ENCODE peak calls at places on chromosome 16, in four cellular contexts. C is endothelial cell of umbilical vein, T is HepG2, Z is A549. K is an unnamed sample.

GRCh38 chr16:65869261-65869660 is 497.2 kb upstream of the CDH5 start:
- DNase-seq in C (no peak), T (no peak), Z (no peak), K (no peak)

GRCh38 chr16:10183606-10183959 is 1.4 kb upstream of the GRIN2A start:
- DNase-seq in C (no peak), T (no peak), Z (no peak), K (no peak)

GRCh38 chr16:77111057-77111456 is 79.9 kb upstream of the MON1B start:
- DNase-seq in C (no peak), T (no peak), Z (no peak), K (peak; percentile 13)

GRCh38 chr16:88681084-88681680 is 5.1 kb downstream of the SNAI3 start:
- DNase-seq in C (no peak), T (peak; percentile 60), Z (peak; percentile 59), K (peak; percentile 62)

GRCh38 chr16:14007460-14007859 is 63.7 kb upstream of the MRTFB start:
- DNase-seq in C (peak; percentile 74), T (no peak), Z (no peak), K (no peak)

GRCh38 chr16:84087461-84088151 is 29.1 kb downstream of the MBTPS1 start:
- DNase-seq in C (no peak), T (no peak), Z (no peak), K (peak; percentile 56)

GRCh38 chr16:30185141-30185682 is 1.8 kb downstream of the CORO1A start:
- DNase-seq in C (no peak), T (no peak), Z (no peak), K (no peak)

GRCh38 chr16:81601601-81602251 is 157.1 kb downstream of the CMIP start:
- DNase-seq in C (peak; percentile 52), T (no peak), Z (no peak), K (no peak)

GRCh38 chr16:11201498-11202259 is 54.3 kb downstream of the SOCS1 start:
- DNase-seq in C (peak; percentile 87), T (peak; percentile 67), Z (peak; percentile 36), K (peak; percentile 88)

GRCh38 chr16:46996391-46996790 is 22.9 kb upstream of the DNAJA2 start:
- DNase-seq in C (no peak), T (no peak), Z (no peak), K (peak; percentile 48)

GRCh38 chr16:17476414-17477259 is 5.9 kb upstream of the XYLT1 start:
- DNase-seq in C (peak; percentile 6), T (peak; percentile 58), Z (peak; percentile 77), K (peak; percentile 57)

GRCh38 chr16:67438098-67438791 is 7.3 kb downstream of the HSD11B2 start:
- DNase-seq in C (no peak), T (no peak), Z (no peak), K (no peak)

GRCh38 chr16:56294599-56294998 is 103.3 kb downstream of the GNAO1 start:
- DNase-seq in C (no peak), T (no peak), Z (no peak), K (no peak)

GRCh38 chr16:19488213-19488640 is 33.7 kb downstream of the GDE1 start:
- DNase-seq in C (no peak), T (no peak), Z (no peak), K (no peak)

GRCh38 chr16:29743827-29744531 is 1.8 kb downstream of the C16orf54 start:
- DNase-seq in C (no peak), T (no peak), Z (no peak), K (no peak)

GRCh38 chr16:48609453-48610023 is 442 bp downstream of the N4BP1 start:
- DNase-seq in C (no peak), T (no peak), Z (peak; percentile 48), K (peak; percentile 73)

GRCh38 chr16:82184213-82184612 is 14.2 kb upstream of the MPHOSPH6 start:
- DNase-seq in C (no peak), T (no peak), Z (no peak), K (peak; percentile 15)

GRCh38 chr16:86134802-86135461 is 236.0 kb downstream of the IRF8 start:
- DNase-seq in C (no peak), T (no peak), Z (no peak), K (peak; percentile 50)

GRCh38 chr16:66491716-66492064 is 58.2 kb downstream of the TK2 start:
- DNase-seq in C (no peak), T (no peak), Z (no peak), K (no peak)

GRCh38 chr16:88455610-88456355 is 2.7 kb downstream of the ZFPM1 start:
- DNase-seq in C (peak; percentile 49), T (peak; percentile 57), Z (peak; percentile 55), K (peak; percentile 85)

GRCh38 chr16:72878301-72879269 is 169.3 kb downstream of the ZFHX3 start:
- DNase-seq in C (no peak), T (peak; percentile 95), Z (no peak), K (no peak)

DNA sequence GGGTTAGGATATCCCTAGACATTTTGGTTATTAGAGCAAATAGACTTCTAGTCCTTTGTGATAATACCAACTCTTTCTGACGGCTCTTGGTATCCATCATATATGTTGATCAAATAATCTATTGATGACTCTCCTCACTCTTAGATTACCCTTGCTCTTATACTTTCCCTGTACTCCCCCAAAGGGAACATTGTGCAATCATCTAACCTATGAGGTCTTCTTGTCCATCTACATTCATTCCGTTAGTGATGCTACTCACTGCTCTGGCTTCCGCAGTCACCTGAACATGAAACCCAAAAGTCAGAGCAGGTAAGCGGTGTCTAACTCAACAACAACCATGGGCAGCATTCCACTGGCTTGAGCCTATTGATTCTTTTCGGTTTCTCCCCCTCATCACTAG is 223.7 kb upstream of the SALL1 start:
- DNase-seq in C (no peak), T (no peak), Z (no peak), K (no peak)
- TF ChIP-seq MYC in C (no peak), T (no peak), Z (no peak), K (no peak)

DNA sequence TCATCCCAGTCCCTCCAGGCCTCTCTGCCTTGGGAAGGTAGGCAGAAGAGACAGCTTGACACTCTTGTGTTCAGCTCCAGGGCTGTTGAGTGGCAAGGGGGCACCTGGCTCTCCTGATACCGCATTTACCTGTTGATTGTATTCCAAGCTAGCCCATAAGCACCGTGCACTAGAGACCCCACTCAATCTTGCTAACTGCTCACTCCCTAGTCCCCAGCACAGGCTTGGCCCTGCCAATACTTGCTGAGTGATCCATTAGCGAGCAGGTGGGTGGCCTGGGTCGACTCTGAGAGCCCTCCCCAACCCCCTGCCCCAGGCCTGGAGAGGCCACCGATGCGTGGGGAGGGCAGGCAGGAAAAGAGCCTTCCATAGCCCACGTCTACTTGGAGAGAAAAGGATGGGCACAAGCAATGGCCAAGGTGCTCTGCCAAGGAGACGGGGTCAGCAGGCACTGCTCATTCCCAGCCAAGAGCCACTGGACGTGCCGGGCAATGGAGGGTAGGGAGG is 29.5 kb downstream of the FA2H start:
- DNase-seq in C (no peak), T (no peak), Z (no peak), K (no peak)
- TF ChIP-seq MYC in C (no peak), T (no peak), Z (no peak), K (no peak)

DNA sequence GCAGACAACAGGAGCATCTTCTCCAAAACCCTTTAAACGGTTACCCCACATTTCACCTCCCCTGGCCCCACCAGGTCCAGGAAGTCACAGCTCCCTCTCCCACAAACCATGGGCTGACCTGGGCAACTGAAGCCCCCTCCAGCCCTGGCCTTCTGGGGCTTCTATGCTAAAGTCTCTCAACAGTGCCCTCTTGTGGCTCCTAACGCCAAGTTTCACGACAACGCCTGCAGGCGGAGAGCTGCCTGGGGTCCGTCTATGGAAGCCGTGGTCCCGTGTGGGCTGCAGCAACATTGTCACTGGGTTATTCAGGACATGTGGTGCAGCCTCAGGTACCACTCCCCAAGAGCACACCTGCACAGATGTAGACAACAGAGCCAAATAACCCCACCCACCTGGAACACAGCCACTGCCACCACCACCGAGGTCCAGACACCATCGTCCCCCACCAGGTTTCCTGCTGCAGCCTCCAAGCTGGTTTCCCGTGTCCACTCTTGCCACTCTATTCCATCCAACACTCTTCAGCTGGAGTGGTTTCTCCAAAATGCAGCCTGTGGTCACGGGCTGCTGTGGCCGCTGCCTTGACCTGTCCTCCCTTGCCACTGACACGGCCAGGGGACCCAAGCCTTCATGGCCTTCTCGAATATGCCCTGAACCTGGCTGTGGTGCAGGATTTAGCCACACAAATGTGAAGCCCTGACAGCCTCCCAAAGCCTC is 19.1 kb downstream of the C16orf95 start:
- DNase-seq in C (peak; percentile 44), T (peak; percentile 54), Z (peak; percentile 68), K (peak; percentile 53)
- TF ChIP-seq MYC in C (no peak), T (no peak), Z (no peak), K (no peak)

GRCh38 chr16:4693956-4694663 is 748 bp downstream of the NUDT16L1 start:
- DNase-seq in C (peak; percentile 28), T (no peak), Z (peak; percentile 48), K (peak; percentile 55)
- TF ChIP-seq MYC in C (no peak), T (no peak), Z (no peak), K (no peak)

GRCh38 chr16:22764662-22765302 is 49.2 kb upstream of the HS3ST2 start:
- DNase-seq in C (no peak), T (no peak), Z (no peak), K (no peak)

GRCh38 chr16:22762486-22762885 is 51.5 kb upstream of the HS3ST2 start:
- DNase-seq in C (no peak), T (no peak), Z (no peak), K (no peak)

DNA sequence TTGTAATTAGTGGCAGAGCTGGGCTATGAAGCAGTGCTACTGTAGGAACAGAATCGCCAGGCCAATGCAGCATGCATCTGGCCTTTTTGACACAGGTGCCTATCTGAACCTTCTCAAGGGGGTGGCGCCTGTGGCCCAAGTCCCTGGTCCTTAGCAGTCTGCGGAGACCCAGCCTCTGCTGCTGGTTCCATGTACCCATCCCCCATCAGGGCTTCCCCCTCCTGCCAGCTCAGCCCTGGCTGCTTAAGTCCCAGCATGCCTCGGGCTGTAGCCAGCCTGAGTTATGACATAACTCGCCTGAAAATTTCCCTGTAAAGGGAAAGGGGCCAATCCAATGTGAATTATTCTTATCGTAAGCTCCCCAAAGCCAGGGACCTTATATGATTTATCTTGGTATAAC is 50.3 kb upstream of the HS3ST2 start:
- DNase-seq in C (no peak), T (no peak), Z (no peak), K (no peak)
- TF ChIP-seq MYC in C (no peak), T (no peak), Z (no peak), K (no peak)

DNA sequence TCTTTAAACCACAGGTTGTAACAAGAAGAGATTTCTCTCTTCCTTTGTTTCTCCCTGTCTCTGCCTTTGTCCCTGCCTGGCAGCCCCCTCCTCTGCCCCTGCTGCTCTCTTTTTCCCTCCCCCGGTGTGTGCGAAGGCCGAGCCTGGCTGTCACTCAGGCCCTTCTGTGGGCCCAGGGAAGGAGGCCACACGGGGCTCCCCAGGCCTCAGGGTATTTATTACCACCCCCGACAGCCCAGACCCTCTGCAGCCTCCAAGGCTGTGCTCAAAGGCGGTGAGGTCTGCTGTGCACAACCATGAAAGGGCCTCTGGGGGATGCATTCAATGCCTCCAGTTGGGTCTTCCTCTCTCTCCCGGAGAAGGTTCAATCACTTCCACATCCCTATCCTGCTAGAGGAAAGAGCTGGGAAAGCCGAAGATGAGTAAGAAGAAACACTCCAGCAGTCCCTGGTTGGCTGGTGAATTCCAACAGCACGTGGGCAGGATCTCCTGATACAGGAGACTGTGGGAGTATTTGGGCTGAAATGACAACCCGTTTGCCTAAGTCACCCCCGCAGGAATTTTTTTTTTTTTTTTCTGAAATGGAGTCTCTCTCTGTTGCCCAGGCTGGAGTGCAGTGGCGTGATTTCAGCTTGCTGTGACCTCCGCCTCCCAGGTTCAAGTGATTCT is 34.2 kb downstream of the ZNF423 start:
- DNase-seq in C (no peak), T (no peak), Z (no peak), K (no peak)
- TF ChIP-seq MYC in C (no peak), T (no peak), Z (no peak), K (no peak)

GRCh38 chr16:89711601-89712475 is 8.9 kb downstream of the VPS9D1 start:
- DNase-seq in C (peak; percentile 66), T (no peak), Z (peak; percentile 94), K (peak; percentile 79)
- TF ChIP-seq MYC in C (no peak), T (no peak), Z (peak; percentile 86), K (peak; percentile 96)

GRCh38 chr16:2003827-2004641 is 5.6 kb downstream of the ZNF598 start:
- DNase-seq in C (peak; percentile 73), T (peak; percentile 92), Z (peak; percentile 87), K (peak; percentile 85)
- TF ChIP-seq MYC in C (no peak), T (peak; percentile 80), Z (peak; percentile 81), K (no peak)

K was measured in NB4.